ENCODE peak calls at places on chromosomes 11 and 22, in ten cellular contexts. B is ovary, U is fibroblast of pulmonary artery, I is astrocyte of the spinal cord, X is psoas muscle, J is heart left ventricle, S is A549, T is transverse colon, M is AG04449, P is HCT116. F is an unnamed sample.

GRCh38 chr11:113984781-113985180 is 9.9 kb downstream of the HTR3A start:
- DNase-seq in B (no peak), U (no peak), I (no peak), X (no peak), J (no peak), S (no peak), T (no peak), M (no peak), P (no peak), F (no peak)

GRCh38 chr22:50641696-50642607 is 14.0 kb upstream of the ARSA start:
- DNase-seq in B (peak; percentile 45), U (peak; percentile 48), I (peak; percentile 34), X (no peak), J (peak; percentile 40), S (no peak), T (no peak), M (no peak), P (no peak), F (peak; percentile 74)

GRCh38 chr22:39135092-39135896 is 17.2 kb downstream of the CBX7 start:
- DNase-seq in B (peak; percentile 51), U (peak; percentile 39), I (peak; percentile 31), X (no peak), J (peak; percentile 62), S (peak; percentile 49), T (peak; percentile 44), M (no peak), P (peak; percentile 7), F (peak; percentile 48)

GRCh38 chr11:84906995-84907394 is 720.1 kb downstream of the DLG2 start:
- DNase-seq in B (no peak), U (peak; percentile 12), I (peak; percentile 7), X (no peak), J (no peak), S (no peak), T (no peak), M (peak; percentile 21), P (no peak), F (peak; percentile 79)

GRCh38 chr22:48927591-48927990 is 900.1 kb downstream of the BRD1 start:
- DNase-seq in B (no peak), U (no peak), I (no peak), X (no peak), J (no peak), S (no peak), T (no peak), M (no peak), P (no peak), F (no peak)

GRCh38 chr11:2788751-2789140 is 89.0 kb upstream of the KCNQ1OT1 start:
- DNase-seq in B (peak; percentile 15), U (no peak), I (no peak), X (peak; percentile 8), J (no peak), S (no peak), T (peak; percentile 7), M (no peak), P (no peak), F (no peak)

GRCh38 chr22:28930357-28931007 is 47.1 kb downstream of the ZNRF3 start:
- DNase-seq in B (no peak), U (peak; percentile 37), I (no peak), X (no peak), J (no peak), S (no peak), T (no peak), M (no peak), P (no peak), F (peak; percentile 73)

GRCh38 chr11:72673943-72674828 is at the start of gene PDE2A:
- DNase-seq in B (no peak), U (no peak), I (no peak), X (no peak), J (no peak), S (no peak), T (no peak), M (no peak), P (no peak), F (no peak)

GRCh38 chr22:20448630-20449029 is 11.0 kb upstream of the SCARF2 start:
- DNase-seq in B (no peak), U (no peak), I (no peak), X (no peak), J (no peak), S (no peak), T (no peak), M (no peak), P (no peak), F (no peak)

GRCh38 chr22:20450551-20450906 is 12.9 kb upstream of the SCARF2 start:
- DNase-seq in B (no peak), U (no peak), I (no peak), X (no peak), J (no peak), S (no peak), T (no peak), M (no peak), P (no peak), F (no peak)

GRCh38 chr22:20451920-20452319 is 14.3 kb upstream of the SCARF2 start:
- DNase-seq in B (no peak), U (no peak), I (no peak), X (no peak), J (no peak), S (no peak), T (no peak), M (no peak), P (no peak), F (no peak)

GRCh38 chr22:20453222-20453621 is 15.6 kb upstream of the SCARF2 start:
- DNase-seq in B (no peak), U (no peak), I (no peak), X (no peak), J (no peak), S (no peak), T (no peak), M (no peak), P (no peak), F (no peak)

GRCh38 chr22:20449819-20450550 is 12.4 kb upstream of the SCARF2 start:
- DNase-seq in B (no peak), U (no peak), I (no peak), X (no peak), J (no peak), S (no peak), T (no peak), M (no peak), P (no peak), F (no peak)
- H3K4me3 ChIP-seq in B (no peak overlapping the region), U (no peak overlapping the region), I (no peak overlapping the region), X (no peak overlapping the region), J (no peak overlapping the region), S (no peak overlapping the region), T (no peak overlapping the region), M (no peak overlapping the region), P (no peak overlapping the region), F (no peak overlapping the region)

GRCh38 chr11:101862410-101863233 is 52.2 kb upstream of the CEP126 start:
- DNase-seq in B (no peak), U (peak; percentile 81), I (peak; percentile 71), X (no peak), J (no peak), S (peak; percentile 74), T (peak; percentile 7), M (peak; percentile 75), P (peak; percentile 67), F (peak; percentile 92)
- TF ChIP-seq CTCF in B (no peak), U (peak; percentile 75), I (peak; percentile 70), X (peak; percentile 11), J (no peak), S (peak; percentile 47), T (peak; percentile 20), M (peak; percentile 72), P (peak; percentile 66), F (peak; percentile 84)

GRCh38 chr11:122307480-122308085 is 191.6 kb upstream of the BLID start:
- DNase-seq in B (no peak), U (no peak), I (no peak), X (no peak), J (no peak), S (no peak), T (no peak), M (no peak), P (no peak), F (no peak)

GRCh38 chr11:122310701-122311100 is 194.7 kb upstream of the BLID start:
- DNase-seq in B (no peak), U (no peak), I (no peak), X (no peak), J (no peak), S (no peak), T (no peak), M (no peak), P (no peak), F (no peak)

GRCh38 chr11:122306776-122307479 is 190.9 kb upstream of the BLID start:
- DNase-seq in B (no peak), U (no peak), I (no peak), X (no peak), J (no peak), S (no peak), T (no peak), M (no peak), P (no peak), F (no peak)

GRCh38 chr11:122308286-122308685 is 192.3 kb upstream of the BLID start:
- DNase-seq in B (no peak), U (no peak), I (no peak), X (no peak), J (no peak), S (no peak), T (no peak), M (no peak), P (no peak), F (no peak)

GRCh38 chr11:122309262-122309925 is 193.4 kb upstream of the BLID start:
- DNase-seq in B (no peak), U (peak; percentile 13), I (peak; percentile 8), X (no peak), J (peak; percentile 35), S (no peak), T (no peak), M (no peak), P (no peak), F (peak; percentile 18)
- H3K4me3 ChIP-seq in B (no peak overlapping the region), U (no peak overlapping the region), I (peak overlapping the region; percentile 19), X (peak overlapping the region; percentile 54), J (peak overlapping the region; percentile 45), S (no peak overlapping the region), T (no peak overlapping the region), M (no peak overlapping the region), P (no peak overlapping the region), F (no peak overlapping the region)

GRCh38 chr22:45131749-45132148 is 32.0 kb upstream of the NUP50 start:
- DNase-seq in B (no peak), U (no peak), I (no peak), X (peak; percentile 39), J (peak; percentile 31), S (no peak), T (peak; percentile 24), M (no peak), P (no peak), F (no peak)

GRCh38 chr22:45136594-45136993 is 27.1 kb upstream of the NUP50 start:
- DNase-seq in B (no peak), U (no peak), I (no peak), X (no peak), J (no peak), S (no peak), T (no peak), M (no peak), P (no peak), F (no peak)

GRCh38 chr22:45139693-45140092 is 24.0 kb upstream of the NUP50 start:
- DNase-seq in B (no peak), U (no peak), I (no peak), X (no peak), J (no peak), S (no peak), T (no peak), M (no peak), P (no peak), F (no peak)

GRCh38 chr22:45129703-45130524 is 33.8 kb upstream of the NUP50 start:
- DNase-seq in B (no peak), U (no peak), I (no peak), X (no peak), J (no peak), S (no peak), T (no peak), M (no peak), P (no peak), F (no peak)

DNA sequence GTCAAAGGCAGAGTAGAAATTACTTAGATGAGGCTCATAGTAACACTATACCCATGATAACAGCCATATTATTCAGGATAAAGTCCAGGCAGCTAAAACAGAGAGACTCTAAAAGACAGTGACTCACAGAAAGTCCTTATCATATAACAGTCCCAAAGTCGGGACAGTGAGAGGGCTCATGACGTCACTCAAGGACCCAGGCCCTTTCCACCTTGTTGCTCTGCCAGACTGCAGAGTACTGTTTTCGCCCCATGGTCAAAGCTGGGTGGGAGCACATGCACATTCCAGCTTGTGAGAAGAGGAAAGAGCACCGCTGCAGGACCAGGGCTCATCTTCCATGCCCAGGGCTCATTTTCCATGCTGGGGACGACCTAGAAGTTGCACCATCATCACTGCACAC is 29.4 kb upstream of the NUP50 start:
- DNase-seq in B (no peak), U (no peak), I (no peak), X (no peak), J (no peak), S (no peak), T (no peak), M (no peak), P (no peak), F (no peak)
- TF ChIP-seq CTCF in B (no peak), U (no peak), I (no peak), X (no peak), J (no peak), S (no peak), T (no peak), M (no peak), P (no peak), F (no peak)